ENCODE peak calls at places on chromosomes 5 and 9, in four cellular contexts. J is mesothelial cell of epicardium; Y is NCI-H2081; D is CD8-positive, alpha-beta T cell. A is an unnamed sample.

GRCh38 chr5:139669681-139670368 is 21.7 kb downstream of the CXXC5 start:
- DNase-seq in D (peak; percentile 45), Y (no peak), J (no peak), A (no peak)

GRCh38 chr9:130866474-130866965 is 30.1 kb downstream of the QRFP start:
- DNase-seq in D (peak; percentile 40), J (no peak), Y (peak; percentile 71), A (peak; percentile 23)

GRCh38 chr5:126015244-126016054 is 407.8 kb upstream of the GRAMD2B start:
- DNase-seq in D (no peak), Y (peak; percentile 67), J (no peak), A (no peak)

GRCh38 chr5:158755971-158756370 is 343.7 kb downstream of the EBF1 start:
- DNase-seq in D (no peak), Y (no peak), J (no peak), A (no peak)

GRCh38 chr5:119070578-119070827 is 384 bp upstream of the DMXL1 start:
- DNase-seq in D (no peak), Y (peak; percentile 88), J (no peak), A (no peak)

GRCh38 chr5:39854771-39855170 is 430.0 kb upstream of the DAB2 start:
- DNase-seq in J (no peak), Y (no peak), D (no peak), A (no peak)

GRCh38 chr5:121968910-121969607 is 7.3 kb downstream of the SRFBP1 start:
- DNase-seq in J (no peak), D (no peak), Y (no peak), A (no peak)

GRCh38 chr9:81718244-81718643 is 28.9 kb upstream of the TLE1 start:
- DNase-seq in J (no peak), D (no peak), Y (no peak), A (no peak)

GRCh38 chr5:169626779-169627178 is 10.3 kb upstream of the DOCK2 start:
- DNase-seq in J (no peak), D (no peak), Y (no peak), A (no peak)

GRCh38 chr9:76082062-76082461 is 191.6 kb downstream of the PCSK5 start:
- DNase-seq in Y (no peak), D (no peak), J (no peak), A (no peak)

GRCh38 chr5:77893225-77893860 is 117.2 kb upstream of the TBCA start:
- DNase-seq in Y (no peak), J (no peak), D (no peak), A (no peak)

GRCh38 chr9:136566899-136567298 is 21.1 kb upstream of the NOTCH1 start:
- DNase-seq in Y (no peak), D (peak; percentile 6), J (no peak), A (no peak)

GRCh38 chr5:6593148-6594016 is 39.5 kb downstream of the NSUN2 start:
- DNase-seq in D (no peak), J (no peak), Y (no peak), A (no peak)

GRCh38 chr5:157665467-157666085 is 5.8 kb upstream of the C5orf52 start:
- DNase-seq in Y (no peak), J (no peak), D (no peak), A (no peak)

GRCh38 chr5:149425729-149426128 is 46.6 kb upstream of the IL17B start:
- DNase-seq in J (no peak), D (no peak), Y (no peak), A (no peak)

GRCh38 chr5:26690511-26690910 is 347.9 kb downstream of the CDH9 start:
- DNase-seq in Y (no peak), J (no peak), D (no peak), A (no peak)

GRCh38 chr9:110064721-110065252 is 143.2 kb downstream of the C9orf152 start:
- DNase-seq in Y (no peak), D (no peak), J (no peak), A (no peak)

GRCh38 chr5:14108170-14108996 is 34.8 kb upstream of the TRIO start:
- DNase-seq in D (no peak), J (no peak), Y (peak; percentile 38), A (no peak)

GRCh38 chr5:107389130-107389553 is 281.6 kb downstream of the EFNA5 start:
- DNase-seq in Y (peak; percentile 63), J (no peak), D (no peak), A (peak; percentile 9)

GRCh38 chr5:82749453-82749852 is 327.7 kb downstream of the TMEM167A start:
- DNase-seq in Y (no peak), D (no peak), J (no peak), A (no peak)

GRCh38 chr5:80915716-80916115 is 44.4 kb upstream of the RASGRF2 start:
- DNase-seq in D (no peak), J (no peak), Y (no peak), A (no peak)

GRCh38 chr9:110502842-110503241 is 76.7 kb downstream of the SVEP1 start:
- DNase-seq in D (no peak), J (no peak), Y (no peak), A (no peak)

GRCh38 chr5:104628906-104629305 is 1066.3 kb upstream of the NUDT12 start:
- DNase-seq in J (no peak), D (no peak), Y (no peak), A (no peak)

GRCh38 chr5:31470608-31471007 is 61.3 kb downstream of the DROSHA start:
- DNase-seq in Y (no peak), J (no peak), D (no peak), A (no peak)

GRCh38 chr5:109038209-109038840 is 290.6 kb downstream of the FER start:
- DNase-seq in D (no peak), J (no peak), Y (no peak), A (no peak)

GRCh38 chr5:133285583-133286021 is 233.8 kb downstream of the HSPA4 start:
- DNase-seq in D (no peak), Y (no peak), J (no peak), A (no peak)

GRCh38 chr5:39420482-39421145 is 4.2 kb downstream of the DAB2 start:
- DNase-seq in J (no peak), D (no peak), Y (no peak), A (no peak)

GRCh38 chr5:80269991-80270438 is 14.2 kb upstream of the SERINC5 start:
- DNase-seq in D (peak; percentile 56), J (no peak), Y (no peak), A (peak; percentile 54)

GRCh38 chr5:158120760-158121159 is 261.8 kb upstream of the CLINT1 start:
- DNase-seq in Y (no peak), J (no peak), D (no peak), A (no peak)

GRCh38 chr9:88501086-88501485 is 33.9 kb upstream of the NXNL2 start:
- DNase-seq in J (no peak), Y (no peak), D (no peak), A (no peak)

GRCh38 chr5:42718591-42718990 is 38.0 kb upstream of the CCDC152 start:
- DNase-seq in Y (no peak), J (no peak), D (no peak), A (peak; percentile 12)

GRCh38 chr9:93268551-93269314 is 84.8 kb downstream of the WNK2 start:
- DNase-seq in D (peak; percentile 53), J (no peak), Y (peak; percentile 44), A (peak; percentile 15)

GRCh38 chr5:82225525-82226172 is 52.5 kb downstream of the RPS23 start:
- DNase-seq in J (no peak), Y (peak; percentile 58), D (peak; percentile 55), A (peak; percentile 54)

GRCh38 chr5:36150676-36151433 is 832 bp downstream of the LMBRD2 start:
- DNase-seq in D (peak; percentile 58), J (no peak), Y (peak; percentile 85), A (peak; percentile 16)

GRCh38 chr5:152404494-152404893 is 585 bp downstream of the NMUR2 start:
- DNase-seq in Y (no peak), J (no peak), D (no peak), A (no peak)

A was measured in central memory CD4-positive, alpha-beta T cell.